ENCODE peak calls at places on chromosomes 1 and 21, in seven cellular contexts. P is HCT116, L is GM23248, S is fibroblast of lung, D is endothelial cell of umbilical vein, H is neural progenitor cell, T is mammary epithelial cell. A is an unnamed sample.

GRCh38 chr1:29849038-29849750 is 612.9 kb downstream of the PTPRU start:
- DNase-seq in P (no peak), L (peak; percentile 53), S (peak; percentile 32), D (peak; percentile 21), H (peak; percentile 76), T (peak; percentile 41), A (peak; percentile 9)

GRCh38 chr1:185686996-185687778 is 47.0 kb upstream of the HMCN1 start:
- DNase-seq in P (no peak), L (no peak), S (no peak), D (no peak), H (no peak), T (no peak), A (no peak)

GRCh38 chr1:17507916-17508315 is 31.6 kb upstream of the ARHGEF10L start:
- DNase-seq in P (no peak), L (peak; percentile 21), S (no peak), D (no peak), H (peak; percentile 36), T (no peak), A (no peak)

GRCh38 chr1:166869318-166870099 is 6.6 kb downstream of the TADA1 start:
- DNase-seq in P (no peak), L (no peak), S (no peak), D (no peak), H (no peak), T (no peak), A (no peak)

GRCh38 chr1:223726380-223727001 is 14.2 kb downstream of the CAPN2 start:
- DNase-seq in P (peak; percentile 57), L (peak; percentile 96), S (peak; percentile 97), D (peak; percentile 96), H (peak; percentile 58), T (peak; percentile 94), A (peak; percentile 83)

GRCh38 chr1:151989131-151989868 is 4.4 kb downstream of the S100A10 start:
- DNase-seq in P (no peak), L (peak; percentile 97), S (peak; percentile 86), D (peak; percentile 72), H (no peak), T (peak; percentile 91), A (no peak)

GRCh38 chr1:173093721-173094450 is 43.1 kb upstream of the TNFSF18 start:
- DNase-seq in P (no peak), L (peak; percentile 29), S (no peak), D (no peak), H (no peak), T (peak; percentile 43), A (no peak)

GRCh38 chr21:39712976-39713375 is 32.0 kb upstream of the IGSF5 start:
- DNase-seq in P (no peak), L (no peak), S (no peak), D (no peak), H (peak; percentile 47), T (no peak), A (no peak)

GRCh38 chr1:25804244-25804963 is 4.4 kb downstream of the SELENON start:
- DNase-seq in P (no peak), L (peak; percentile 79), S (no peak), D (peak; percentile 34), H (peak; percentile 25), T (no peak), A (no peak)

GRCh38 chr21:36945496-36946138 is 20.9 kb downstream of the HLCS start:
- DNase-seq in P (no peak), L (peak; percentile 53), S (peak; percentile 35), D (no peak), H (no peak), T (no peak), A (no peak)

GRCh38 chr1:246113555-246114095 is 393.5 kb downstream of the SMYD3 start:
- DNase-seq in P (no peak), L (no peak), S (no peak), D (peak; percentile 84), H (no peak), T (no peak), A (no peak)

GRCh38 chr1:36224537-36225297 is 474 bp downstream of the THRAP3 start:
- DNase-seq in P (peak; percentile 61), L (peak; percentile 95), S (peak; percentile 86), D (peak; percentile 91), H (peak; percentile 90), T (peak; percentile 87), A (peak; percentile 21)

GRCh38 chr21:33854604-33855003 is 61.0 kb downstream of the ATP5PO start:
- DNase-seq in P (no peak), L (peak; percentile 35), S (no peak), D (peak; percentile 28), H (no peak), T (peak; percentile 60), A (peak; percentile 75)

GRCh38 chr1:91600431-91601330 is 100.0 kb downstream of the CDC7 start:
- DNase-seq in P (no peak), L (no peak), S (no peak), D (no peak), H (no peak), T (no peak), A (no peak)

GRCh38 chr1:88888755-88889154 is 2.6 kb downstream of the GTF2B start:
- DNase-seq in P (no peak), L (no peak), S (no peak), D (no peak), H (no peak), T (no peak), A (no peak)

GRCh38 chr1:8460132-8460544 is 142.2 kb downstream of the SLC45A1 start:
- DNase-seq in P (no peak), L (peak; percentile 45), S (no peak), D (no peak), H (peak; percentile 79), T (no peak), A (no peak)

GRCh38 chr1:156289857-156290256 is 5.6 kb downstream of the GLMP start:
- DNase-seq in P (no peak), L (no peak), S (no peak), D (no peak), H (no peak), T (no peak), A (no peak)

GRCh38 chr1:63612564-63612963 is 19.4 kb downstream of the PGM1 start:
- DNase-seq in P (no peak), L (peak; percentile 54), S (peak; percentile 31), D (no peak), H (no peak), T (no peak), A (no peak)

GRCh38 chr1:199759268-199759724 is 268.2 kb upstream of the NR5A2 start:
- DNase-seq in P (peak; percentile 92), L (peak; percentile 29), S (peak; percentile 34), D (peak; percentile 26), H (no peak), T (peak; percentile 88), A (peak; percentile 75)

GRCh38 chr1:222053790-222054294 is 312.0 kb upstream of the DUSP10 start:
- DNase-seq in P (no peak), L (peak; percentile 29), S (peak; percentile 31), D (no peak), H (no peak), T (no peak), A (no peak)

GRCh38 chr21:36948686-36949085 is 17.8 kb downstream of the HLCS start:
- DNase-seq in P (no peak), L (peak; percentile 6), S (peak; percentile 56), D (no peak), H (no peak), T (no peak), A (no peak)

GRCh38 chr1:53047737-53048344 is 14.2 kb upstream of the PODN start:
- DNase-seq in P (no peak), L (peak; percentile 78), S (peak; percentile 31), D (peak; percentile 94), H (no peak), T (peak; percentile 33), A (no peak)

GRCh38 chr1:67684526-67685066 is 405 bp upstream of the GADD45A start:
- DNase-seq in P (no peak), L (no peak), S (no peak), D (no peak), H (no peak), T (no peak), A (no peak)

DNA sequence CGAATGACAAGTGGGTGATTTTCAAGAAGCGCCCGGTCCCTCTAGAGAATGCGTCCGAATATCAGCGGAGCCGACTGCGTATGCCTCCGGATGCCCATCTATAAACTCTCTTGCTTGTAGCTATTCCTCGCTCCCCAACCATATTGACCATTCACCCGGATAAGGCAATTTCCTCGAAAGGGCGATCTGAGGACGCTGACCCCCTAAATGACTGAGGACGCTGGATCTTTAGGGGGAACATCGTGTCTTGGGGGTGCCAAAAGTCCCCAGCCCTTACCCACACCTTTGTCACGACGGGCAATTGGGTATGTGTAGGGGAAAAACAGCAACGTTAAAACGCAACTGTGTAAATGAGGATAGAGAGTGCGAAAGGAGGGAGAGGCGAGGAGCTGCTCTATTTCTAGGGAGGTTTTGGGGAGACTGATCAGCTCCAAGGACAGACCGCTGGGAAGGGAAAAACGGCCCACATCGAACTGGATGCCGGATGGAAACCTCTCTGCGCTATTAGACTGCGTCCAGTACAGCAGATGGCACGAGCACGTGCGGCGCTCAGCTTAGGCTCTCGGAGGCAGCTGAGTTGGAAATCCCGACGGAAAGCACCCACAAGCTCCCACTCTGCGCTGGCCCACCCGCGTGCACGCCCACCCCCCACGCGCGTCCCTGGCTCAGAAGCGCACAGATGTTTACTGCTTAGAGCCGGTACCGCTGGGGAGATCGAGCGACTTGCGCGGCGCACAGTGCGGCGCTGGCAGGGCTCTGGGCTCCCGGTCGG is 2.9 kb upstream of the PRRX1 start:
- DNase-seq in P (no peak), L (peak; percentile 72), S (peak; percentile 63), D (peak; percentile 21), H (peak; percentile 52), T (no peak), A (no peak)
- TF ChIP-seq EZH2 in P (no peak), L (no peak), S (no peak), D (no peak), H (peak; percentile 88), T (peak; percentile 31), A (peak; percentile 34)

GRCh38 chr1:7220007-7220406 is 434.8 kb downstream of the CAMTA1 start:
- DNase-seq in P (no peak), L (peak; percentile 69), S (peak; percentile 4), D (no peak), H (no peak), T (no peak), A (no peak)
- H3K27me3 ChIP-seq in P (no peaks in the 10 kb centered on the region), L (no peaks in the 10 kb centered on the region), S (no peaks in the 10 kb centered on the region), D (no peaks in the 10 kb centered on the region), H (no peaks in the 10 kb centered on the region), T (no peaks in the 10 kb centered on the region), A (no peaks in the 10 kb centered on the region)

DNA sequence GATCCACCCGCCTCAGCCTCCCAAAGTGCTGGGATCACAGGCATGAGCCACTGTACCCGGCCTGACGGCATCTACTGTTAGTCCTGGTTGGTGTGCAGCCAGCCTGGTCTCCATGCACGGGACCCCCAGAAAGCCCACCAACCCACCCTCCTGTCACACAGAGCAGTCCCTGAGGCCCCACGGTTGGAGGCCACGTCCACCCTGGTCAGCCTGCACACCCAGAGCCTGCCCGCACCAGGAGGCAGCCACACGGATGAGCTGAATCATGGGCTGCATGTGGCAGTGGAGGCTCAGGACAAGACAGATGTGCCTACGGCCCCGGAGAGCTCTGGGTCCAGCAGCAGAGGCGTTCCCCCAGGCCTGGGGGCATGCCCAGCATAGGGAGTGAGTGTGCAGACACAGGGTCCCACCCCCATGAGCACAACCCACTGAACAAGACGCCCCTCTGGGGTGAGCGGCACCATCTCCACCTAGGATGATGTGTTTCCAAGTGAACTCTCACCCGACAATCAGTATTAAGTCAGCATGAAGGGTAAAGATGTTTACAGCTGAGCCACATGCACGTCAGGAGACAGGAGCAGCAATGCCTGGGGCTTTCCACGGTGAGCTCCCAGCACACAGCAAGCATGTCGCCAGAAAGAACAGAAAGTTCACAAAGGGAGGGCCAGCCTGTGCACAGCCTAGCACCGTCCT is 102.1 kb downstream of the WDR4 start:
- DNase-seq in P (no peak), L (no peak), S (no peak), D (no peak), H (no peak), T (no peak), A (no peak)
- TF ChIP-seq EZH2 in P (no peak), L (no peak), S (no peak), D (no peak), H (no peak), T (no peak), A (no peak)

GRCh38 chr1:2363847-2364513 is 27.4 kb downstream of the MORN1 start:
- DNase-seq in P (no peak), L (no peak), S (no peak), D (no peak), H (no peak), T (no peak), A (no peak)
- H3K27me3 ChIP-seq in P (no peaks in the 10 kb centered on the region), L (no peaks in the 10 kb centered on the region), S (no peaks in the 10 kb centered on the region), D (no peaks in the 10 kb centered on the region), H (no peaks in the 10 kb centered on the region), T (no peaks in the 10 kb centered on the region), A (no peaks in the 10 kb centered on the region)